ENCODE peak calls at places on chromosome 22, in six cellular contexts. L is lower leg skin, F is IMR-90, M is GM20000, A is Peyer's patch, D is astrocyte of the cerebellum. C is an unnamed sample.

GRCh38 chr22:43624144-43624998 is 187.7 kb downstream of the EFCAB6 start:
- DNase-seq in L (peak; percentile 64), F (no peak), M (no peak), A (no peak), D (peak; percentile 59), C (no peak)

GRCh38 chr22:43847376-43848289 is 14.7 kb downstream of the SULT4A1 start:
- DNase-seq in L (peak; percentile 78), F (no peak), M (no peak), A (peak; percentile 9), D (no peak), C (no peak)

GRCh38 chr22:18095101-18095805 is 15.4 kb upstream of the TUBA8 start:
- DNase-seq in L (no peak), F (peak; percentile 38), M (no peak), A (peak; percentile 66), D (no peak), C (no peak)

GRCh38 chr22:49838771-49839717 is 11.4 kb upstream of the BRD1 start:
- DNase-seq in L (no peak), F (peak; percentile 33), M (peak; percentile 83), A (peak; percentile 88), D (no peak), C (no peak)

GRCh38 chr22:38824587-38824986 is 19.2 kb downstream of the NPTXR start:
- DNase-seq in L (no peak), F (peak; percentile 75), M (peak; percentile 77), A (peak; percentile 51), D (peak; percentile 67), C (no peak)

GRCh38 chr22:18987765-18988164 is 51.7 kb upstream of the PRODH start:
- DNase-seq in L (peak; percentile 79), F (no peak), M (no peak), A (no peak), D (no peak), C (no peak)

GRCh38 chr22:19178065-19178658 is 374 bp downstream of the SLC25A1 start:
- DNase-seq in L (no peak), F (peak; percentile 11), M (peak; percentile 82), A (peak; percentile 81), D (no peak), C (no peak)

GRCh38 chr22:23233084-23233501 is 52.8 kb downstream of the BCR start:
- DNase-seq in L (no peak), F (no peak), M (no peak), A (no peak), D (no peak), C (no peak)

GRCh38 chr22:26658671-26659478 is 1.5 kb downstream of the MIAT start:
- DNase-seq in L (peak; percentile 85), F (peak; percentile 97), M (peak; percentile 83), A (peak; percentile 85), D (peak; percentile 64), C (peak; percentile 72)

GRCh38 chr22:23065495-23066122 is 4.7 kb upstream of the GNAZ start:
- DNase-seq in L (peak; percentile 48), F (no peak), M (no peak), A (peak; percentile 24), D (no peak), C (no peak)

GRCh38 chr22:22867996-22868715 is 19.5 kb upstream of the IGLL5 start:
- DNase-seq in L (no peak), F (no peak), M (no peak), A (no peak), D (no peak), C (no peak)

GRCh38 chr22:31867386-31868153 is 76.8 kb upstream of the YWHAH start:
- DNase-seq in L (no peak), F (no peak), M (no peak), A (no peak), D (no peak), C (no peak)

GRCh38 chr22:19691721-19692341 is 22.5 kb upstream of the SEPTIN5 start:
- DNase-seq in L (no peak), F (peak; percentile 61), M (no peak), A (peak; percentile 45), D (peak; percentile 15), C (no peak)

GRCh38 chr22:19807914-19808872 is 46.5 kb downstream of the GNB1L start:
- DNase-seq in L (peak; percentile 80), F (no peak), M (no peak), A (no peak), D (no peak), C (no peak)

GRCh38 chr22:47213571-47214230 is 451.3 kb downstream of the TBC1D22A start:
- DNase-seq in L (peak; percentile 72), F (no peak), M (peak; percentile 76), A (no peak), D (no peak), C (no peak)

DNA sequence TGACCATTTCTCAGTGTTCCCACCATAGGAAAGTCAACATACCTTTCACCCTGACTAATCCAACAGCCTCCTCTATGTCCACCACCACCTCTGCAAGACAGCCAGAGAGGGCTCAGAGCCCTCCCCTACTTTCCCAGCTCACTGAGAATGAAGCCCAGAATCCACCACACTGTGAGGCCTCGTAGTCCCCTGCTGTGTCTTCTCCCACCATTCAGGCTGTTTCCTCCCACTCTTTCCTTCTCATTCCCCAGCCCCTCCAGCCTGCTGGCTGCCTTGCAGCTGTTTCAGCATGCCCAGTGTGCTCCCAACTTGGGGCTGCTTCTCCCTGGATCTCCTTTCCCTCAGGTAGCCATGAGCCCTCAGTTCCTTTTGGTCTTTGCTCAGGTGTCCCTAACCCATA is 27.0 kb downstream of the SGSM3 start:
- DNase-seq in L (peak; percentile 61), F (peak; percentile 54), M (no peak), A (no peak), D (no peak), C (no peak)
- TF ChIP-seq CTCF in L (no peak), F (no peak), M (no peak), A (no peak), D (no peak), C (no peak)

DNA sequence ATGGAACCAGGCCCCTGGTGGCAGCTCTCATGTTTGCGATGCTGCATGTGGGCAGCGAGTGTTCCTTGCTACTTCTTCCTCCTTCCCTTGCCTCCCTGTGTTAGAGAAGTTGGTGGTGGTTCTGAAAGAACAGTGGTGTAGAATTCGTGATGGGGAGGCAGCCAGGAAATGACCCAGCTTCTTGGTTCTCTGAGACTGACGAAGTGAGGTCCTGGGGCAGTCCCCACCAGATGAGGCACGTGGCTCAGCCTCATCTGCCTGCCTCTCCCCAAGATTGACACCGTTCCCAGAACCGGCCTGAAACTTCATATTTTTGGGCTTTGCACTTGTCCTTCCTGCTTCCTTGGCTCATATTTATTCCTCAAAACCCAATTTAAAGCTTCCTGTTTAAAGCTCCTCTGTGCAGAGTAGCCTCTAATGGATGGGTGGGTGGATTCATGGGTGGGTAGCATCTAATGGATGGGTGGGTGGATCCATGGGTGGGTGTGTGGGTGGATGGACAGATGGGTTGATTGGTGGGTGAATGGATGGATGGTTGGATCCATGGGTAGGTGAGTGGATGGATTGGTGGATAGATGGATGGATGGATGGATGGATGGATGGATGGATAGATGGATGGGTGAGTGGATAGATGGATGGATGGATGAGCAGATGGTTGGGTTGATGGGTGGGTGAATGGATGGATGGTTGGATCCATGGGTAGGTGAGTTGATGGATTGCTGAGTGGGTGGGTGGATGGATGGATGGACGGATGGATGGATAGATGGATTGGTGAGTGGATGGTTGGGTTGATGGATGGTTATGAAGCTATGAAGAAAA is 77.3 kb upstream of the ATXN10 start:
- DNase-seq in L (no peak), F (no peak), M (no peak), A (no peak), D (no peak), C (no peak)
- TF ChIP-seq CTCF in L (no peak), F (no peak), M (no peak), A (no peak), D (no peak), C (peak; percentile 28)

GRCh38 chr22:48721394-48721666 is 1106.3 kb downstream of the BRD1 start:
- DNase-seq in L (no peak), F (no peak), M (no peak), A (no peak), D (no peak), C (no peak)

GRCh38 chr22:48718818-48719500 is 1108.7 kb downstream of the BRD1 start:
- DNase-seq in L (no peak), F (no peak), M (no peak), A (no peak), D (no peak), C (no peak)

GRCh38 chr22:48717883-48718817 is 1109.5 kb downstream of the BRD1 start:
- DNase-seq in L (no peak), F (no peak), M (no peak), A (no peak), D (no peak), C (no peak)

GRCh38 chr22:48720662-48721393 is 1106.8 kb downstream of the BRD1 start:
- DNase-seq in L (no peak), F (no peak), M (no peak), A (no peak), D (no peak), C (no peak)

DNA sequence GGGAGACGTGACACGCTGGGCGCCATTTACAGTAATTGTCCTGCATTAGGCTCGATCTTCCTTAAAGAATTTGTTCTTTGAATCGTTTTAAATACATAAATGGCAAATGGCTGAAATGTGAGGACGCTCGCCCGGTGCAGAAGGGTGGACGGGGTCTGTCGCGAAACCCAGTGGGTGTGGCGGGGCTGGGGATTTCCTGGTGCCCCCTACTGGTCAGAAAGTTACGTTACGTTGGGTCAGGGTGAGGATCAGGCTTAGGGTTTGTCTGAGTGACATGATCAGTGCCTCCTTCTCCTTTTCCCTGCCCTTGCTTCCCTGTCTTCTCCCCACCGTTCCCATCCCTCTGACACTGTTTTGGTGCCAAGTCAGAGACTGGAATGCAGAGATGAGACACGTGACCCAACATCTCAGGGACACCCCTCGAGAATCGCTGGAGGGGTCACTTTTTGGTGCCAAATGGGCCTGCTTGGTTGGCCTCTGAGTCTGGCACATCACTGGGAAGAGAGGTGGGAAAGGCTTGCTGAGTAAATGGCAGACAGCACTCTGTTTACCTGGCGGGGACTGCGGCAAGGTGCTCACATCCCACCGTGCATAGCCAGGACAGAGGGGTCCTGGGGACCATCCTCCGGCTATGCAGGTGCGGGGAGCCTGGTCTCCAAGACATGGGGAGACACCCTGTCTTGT is 1107.6 kb downstream of the BRD1 start:
- DNase-seq in L (no peak), F (no peak), M (no peak), A (no peak), D (no peak), C (no peak)
- TF ChIP-seq CTCF in L (no peak), F (no peak), M (no peak), A (no peak), D (no peak), C (no peak)

GRCh38 chr22:48554893-48555552 is 1272.7 kb downstream of the BRD1 start:
- DNase-seq in L (no peak), F (no peak), M (no peak), A (no peak), D (no peak), C (no peak)
- TF ChIP-seq CTCF in L (no peak), F (no peak), M (no peak), A (no peak), D (peak; percentile 15), C (no peak)

GRCh38 chr22:24460418-24461089 is 33.2 kb downstream of the ADORA2A start:
- DNase-seq in L (peak; percentile 40), F (peak; percentile 28), M (peak; percentile 41), A (no peak), D (peak; percentile 16), C (no peak)
- TF ChIP-seq CTCF in L (no peak), F (peak; percentile 2), M (no peak), A (no peak), D (peak; percentile 18), C (no peak)

GRCh38 chr22:36790648-36791047 is 14.7 kb upstream of the IFT27 start:
- DNase-seq in L (no peak), F (no peak), M (peak; percentile 44), A (no peak), D (no peak), C (no peak)
- TF ChIP-seq CTCF in L (no peak), F (no peak), M (peak; percentile 41), A (no peak), D (no peak), C (peak; percentile 9)

GRCh38 chr22:30224161-30224857 is 22.2 kb downstream of the LIF start:
- DNase-seq in L (no peak), F (no peak), M (peak; percentile 59), A (no peak), D (no peak), C (no peak)
- TF ChIP-seq CTCF in L (no peak), F (no peak), M (no peak), A (no peak), D (no peak), C (no peak)

C was measured in GM12864.